ENCODE peak calls at places on chromosome 15, in seven cellular contexts. B is AG20443, K is epithelial cell of esophagus, P is Peyer's patch, A is glutamatergic neuron, Z is NCI-H748 treated with DMSO at 0.1 percent for 48 hours, V is Calu3. R is an unnamed sample.

GRCh38 chr15:89664951-89665350 is 9.7 kb upstream of the KIF7 start:
- DNase-seq in Z (peak; percentile 44), P (no peak), K (no peak), V (no peak), B (no peak), A (no peak), R (no peak)

GRCh38 chr15:63476229-63476632 is 28.2 kb upstream of the USP3 start:
- DNase-seq in K (peak; percentile 97), P (no peak), B (peak; percentile 84), V (peak; percentile 39), Z (no peak), A (no peak), R (no peak)

GRCh38 chr15:79007066-79007465 is 62.2 kb upstream of the CTSH start:
- DNase-seq in P (peak; percentile 61), Z (no peak), B (peak; percentile 60), V (peak; percentile 43), K (peak; percentile 47), A (peak; percentile 82), R (no peak)

GRCh38 chr15:77186518-77187095 is 115.7 kb upstream of the TSPAN3 start:
- DNase-seq in A (no peak), P (no peak), B (peak; percentile 18), Z (no peak), V (peak; percentile 18), K (peak; percentile 37), R (peak; percentile 32)

GRCh38 chr15:88209111-88209510 is 47.4 kb downstream of the NTRK3 start:
- DNase-seq in V (no peak), K (no peak), Z (no peak), A (no peak), P (no peak), B (no peak), R (no peak)

GRCh38 chr15:64547275-64547674 is 86.9 kb downstream of the ZNF609 start:
- DNase-seq in Z (no peak), B (no peak), P (no peak), V (no peak), K (no peak), A (no peak), R (no peak)

GRCh38 chr15:90419738-90420487 is 31.9 kb downstream of the IQGAP1 start:
- DNase-seq in B (peak; percentile 65), K (peak; percentile 77), A (no peak), V (no peak), P (no peak), Z (no peak), R (no peak)

GRCh38 chr15:33242669-33243191 is 48.2 kb upstream of the FMN1 start:
- DNase-seq in A (no peak), K (peak; percentile 78), P (no peak), B (peak; percentile 25), V (no peak), Z (no peak), R (no peak)

GRCh38 chr15:69388259-69388658 is 25.9 kb upstream of the KIF23 start:
- DNase-seq in P (no peak), A (no peak), V (no peak), B (peak; percentile 75), K (peak; percentile 56), Z (no peak), R (no peak)

GRCh38 chr15:101051291-101052030 is 132.3 kb downstream of the LRRK1 start:
- DNase-seq in P (no peak), A (no peak), B (no peak), Z (no peak), K (no peak), V (no peak), R (no peak)

GRCh38 chr15:52236015-52236414 is 44.8 kb upstream of the GNB5 start:
- DNase-seq in K (peak; percentile 8), B (no peak), P (no peak), Z (no peak), A (no peak), V (no peak), R (no peak)

GRCh38 chr15:36996121-36996520 is 104.2 kb downstream of the MEIS2 start:
- DNase-seq in V (no peak), K (no peak), A (no peak), P (no peak), B (no peak), Z (no peak), R (no peak)

GRCh38 chr15:88998980-88999713 is 86.0 kb upstream of the MFGE8 start:
- DNase-seq in A (no peak), B (no peak), V (no peak), K (no peak), Z (no peak), P (no peak), R (no peak)

R was measured in KG1.